ENCODE peak calls at places on chromosomes 2 and 18, in four cellular contexts. U is colonic mucosa, C is neural progenitor cell, M is GM12865. B is an unnamed sample.

GRCh38 chr18:13388586-13389490 is 170.3 kb downstream of the LDLRAD4 start:
- DNase-seq in U (no peak), C (no peak), M (no peak), B (no peak)

GRCh38 chr2:175309799-175310198 is 128.3 kb upstream of the ATP5MC3 start:
- DNase-seq in U (no peak), C (peak), M (peak), B (no peak)

GRCh38 chr18:8978394-8978793 is 124.1 kb upstream of the NDUFV2 start:
- DNase-seq in U (no peak), C (no peak), M (no peak), B (no peak)

GRCh38 chr18:54206447-54206846 is 18.0 kb downstream of the MBD2 start:
- DNase-seq in U (no peak), C (no peak), M (no peak), B (no peak)

GRCh38 chr2:209653164-209653563 is 118.5 kb upstream of the UNC80 start:
- DNase-seq in U (no peak), C (peak), M (no peak), B (no peak)

GRCh38 chr2:238754259-238754658 is 93.6 kb upstream of the TWIST2 start:
- DNase-seq in U (no peak), C (no peak), M (no peak), B (no peak)

GRCh38 chr2:223042704-223043118 is 9.3 kb upstream of the KCNE4 start:
- DNase-seq in U (no peak), C (no peak), M (no peak), B (no peak)

GRCh38 chr2:119723121-119723635 is 36.5 kb upstream of the PTPN4 start:
- DNase-seq in U (no peak), C (peak), M (no peak), B (no peak)

DNA sequence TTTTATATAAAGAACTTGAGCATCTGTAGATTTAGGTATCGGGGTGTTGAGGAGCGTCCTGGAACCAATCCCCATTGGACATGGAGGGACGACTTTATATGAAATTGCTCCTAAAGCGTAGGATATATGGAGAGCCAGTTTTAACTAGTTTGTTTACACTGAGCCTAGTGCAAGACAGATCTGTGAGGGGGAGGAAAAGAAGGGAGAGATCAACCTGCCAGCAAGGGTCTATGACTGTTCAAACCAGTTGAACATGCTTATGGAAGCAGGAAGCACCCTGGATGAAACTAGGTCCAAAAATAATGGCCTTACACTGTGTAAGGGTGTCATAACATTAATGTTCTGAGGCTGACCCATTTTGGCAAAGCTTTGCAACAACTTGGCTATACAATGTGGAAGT is 34.0 kb upstream of the SLC40A1 start:
- DNase-seq in U (no peak), C (no peak), M (no peak), B (no peak)
- H3K4me3 ChIP-seq in U (no peak), C (no peak), M (no peak), B (no peak)

DNA sequence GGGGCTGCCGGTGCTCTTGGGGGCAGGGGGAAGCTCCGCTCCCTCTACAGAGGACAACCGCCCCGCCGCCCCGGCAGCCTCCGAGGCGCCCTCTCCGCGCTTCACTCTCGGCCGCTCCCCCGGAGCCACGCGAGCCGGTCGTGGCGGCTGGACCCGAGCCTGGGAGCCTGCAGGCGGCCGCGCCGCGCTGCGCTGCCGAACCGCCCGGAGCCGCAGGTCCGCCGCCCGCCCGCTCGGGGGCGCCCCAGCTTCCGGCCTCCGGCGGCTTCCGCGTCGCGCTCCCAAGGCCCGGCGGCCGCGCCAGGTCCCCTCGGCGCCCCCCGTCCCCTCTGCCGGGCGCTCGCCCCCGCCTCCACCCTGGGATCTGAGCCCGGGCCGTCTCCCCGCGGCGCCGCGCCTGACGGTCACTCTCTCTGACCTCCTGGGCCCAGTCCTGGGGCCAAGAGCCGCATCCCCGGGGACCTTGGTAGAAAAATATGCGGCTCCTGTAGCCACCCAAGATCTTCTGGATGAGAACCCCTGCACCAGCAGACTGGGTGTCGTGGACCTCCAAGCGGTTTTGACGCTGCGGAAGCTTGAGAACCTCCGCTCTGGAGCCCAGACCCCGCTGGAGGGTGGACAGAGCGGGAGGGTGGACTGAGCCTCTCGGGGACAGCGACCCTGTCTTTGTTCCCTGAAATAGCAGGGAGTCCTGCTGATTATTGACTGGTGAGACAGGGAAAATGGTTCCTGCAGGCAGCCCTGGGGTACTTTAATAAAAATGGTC is 44.3 kb downstream of the SERTAD2 start:
- DNase-seq in U (peak), C (peak), M (peak), B (no peak)
- TF ChIP-seq CTCF in U (no peak), C (peak), M (peak), B (no peak)

DNA sequence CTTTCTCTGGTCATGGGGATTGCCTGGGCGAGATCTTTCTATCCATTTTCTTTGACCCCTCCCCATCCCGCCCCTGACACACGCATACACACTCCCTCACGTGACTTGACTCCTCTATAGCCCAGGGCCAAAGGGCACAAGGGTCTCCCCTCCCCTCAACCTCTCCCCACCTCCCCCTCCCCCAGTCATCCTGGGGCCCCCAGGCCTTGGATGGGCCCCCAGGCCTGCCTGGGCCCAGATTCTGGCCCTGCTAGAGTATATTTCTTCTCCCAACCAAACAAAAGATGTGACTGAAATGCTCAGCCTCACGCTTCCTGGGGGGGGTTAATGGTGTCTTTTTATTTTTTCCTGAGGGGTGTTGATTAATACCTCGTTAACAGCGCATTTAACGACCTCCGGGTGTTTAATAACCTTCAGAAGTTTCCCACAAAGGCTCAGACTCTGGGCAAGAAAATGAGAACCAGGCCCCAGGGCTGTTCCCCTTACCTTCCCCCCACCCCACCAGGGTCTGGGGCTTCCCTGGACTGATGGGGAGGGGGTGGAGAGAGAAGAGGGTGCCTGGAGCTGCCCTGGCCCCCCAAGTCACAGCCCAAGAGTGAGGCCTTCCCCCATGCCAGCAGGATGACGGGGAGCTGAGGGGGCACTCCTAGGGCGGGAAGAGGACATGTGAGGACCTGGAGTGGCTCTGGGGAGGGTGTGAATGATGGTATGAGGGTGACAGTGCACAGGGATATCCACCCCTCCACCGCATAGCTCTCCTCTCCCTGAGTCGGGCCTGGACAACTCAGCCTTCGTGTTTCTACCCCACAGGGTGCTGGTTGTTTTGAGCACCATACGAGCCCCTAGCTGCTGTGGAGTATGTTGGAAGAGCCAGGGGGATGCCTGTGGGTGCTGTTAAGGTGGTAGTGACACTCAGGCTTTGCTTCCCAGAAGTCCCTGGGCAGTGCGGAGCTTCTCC is 3.6 kb downstream of the PKDCC start:
- DNase-seq in U (peak), C (peak), M (no peak), B (no peak)
- H3K4me3 ChIP-seq in U (no peak), C (peak), M (no peak), B (no peak)

GRCh38 chr2:235496239-235496621 is 2.4 kb downstream of the AGAP1 start:
- DNase-seq in U (no peak), C (no peak), M (no peak), B (no peak)

GRCh38 chr2:235495373-235496238 is 1.8 kb downstream of the AGAP1 start:
- DNase-seq in U (no peak), C (peak), M (no peak), B (no peak)

GRCh38 chr2:235498556-235499305 is 4.9 kb downstream of the AGAP1 start:
- DNase-seq in U (no peak), C (peak), M (no peak), B (no peak)

GRCh38 chr2:235494716-235495372 is 1.0 kb downstream of the AGAP1 start:
- DNase-seq in U (no peak), C (peak), M (no peak), B (no peak)

DNA sequence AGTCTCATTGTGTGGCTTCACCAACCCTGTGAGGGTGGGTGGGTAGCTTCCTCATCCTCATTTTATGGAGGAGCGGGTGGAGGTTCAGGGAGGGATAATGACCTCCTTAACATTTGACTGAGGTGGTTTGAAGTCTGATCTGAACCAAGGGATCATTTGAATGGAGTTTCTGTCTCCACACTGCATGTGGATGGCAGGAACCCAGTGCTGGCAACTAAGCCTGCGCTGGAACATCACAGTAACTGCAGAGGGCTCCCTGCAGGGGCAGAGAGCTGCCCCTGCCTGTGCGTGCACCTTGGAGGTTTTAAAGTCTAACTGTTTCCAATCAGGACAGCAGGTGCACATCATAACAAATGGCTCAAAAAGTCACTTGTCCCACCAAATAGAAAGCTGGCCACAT is 3.3 kb downstream of the AGAP1 start:
- DNase-seq in U (no peak), C (no peak), M (no peak), B (no peak)
- TF ChIP-seq CTCF in U (no peak), C (no peak), M (no peak), B (no peak)

GRCh38 chr2:8535821-8536685 is 145.8 kb upstream of the ID2 start:
- DNase-seq in U (no peak), C (no peak), M (no peak), B (no peak)

GRCh38 chr2:8535398-8535755 is 146.5 kb upstream of the ID2 start:
- DNase-seq in U (no peak), C (no peak), M (no peak), B (no peak)

GRCh38 chr2:8533923-8534322 is 147.9 kb upstream of the ID2 start:
- DNase-seq in U (no peak), C (no peak), M (no peak), B (no peak)

GRCh38 chr2:8534729-8535397 is 147.0 kb upstream of the ID2 start:
- DNase-seq in U (peak), C (no peak), M (no peak), B (no peak)

DNA sequence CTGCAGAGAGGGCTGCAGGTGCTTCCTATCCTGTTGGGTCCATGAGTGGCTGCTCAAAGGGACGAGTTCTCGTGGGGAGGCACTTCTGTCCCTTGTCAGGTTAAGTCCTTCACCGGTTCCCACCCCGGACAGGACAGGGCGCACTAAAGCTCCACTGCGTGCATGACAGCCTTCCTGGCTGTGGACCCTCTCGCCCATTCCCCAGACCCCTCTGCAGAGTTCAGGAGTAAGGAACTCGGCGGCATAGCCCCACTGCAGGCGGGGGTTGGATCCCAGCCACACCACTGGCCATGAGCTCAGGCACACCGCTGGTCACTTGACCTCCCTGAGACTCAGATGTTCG is 147.5 kb upstream of the ID2 start:
- DNase-seq in U (no peak), C (no peak), M (no peak), B (no peak)
- H3K4me3 ChIP-seq in U (no peak), C (no peak), M (no peak), B (no peak)

GRCh38 chr2:144451443-144451842 is 68.5 kb downstream of the ZEB2 start:
- DNase-seq in U (no peak), C (no peak), M (no peak), B (no peak)

GRCh38 chr2:144447535-144447934 is 72.4 kb downstream of the ZEB2 start:
- DNase-seq in U (no peak), C (no peak), M (no peak), B (no peak)

GRCh38 chr2:144446136-144446535 is 73.8 kb downstream of the ZEB2 start:
- DNase-seq in U (no peak), C (no peak), M (no peak), B (no peak)

GRCh38 chr2:144448389-144449027 is 71.4 kb downstream of the ZEB2 start:
- DNase-seq in U (no peak), C (no peak), M (no peak), B (no peak)

DNA sequence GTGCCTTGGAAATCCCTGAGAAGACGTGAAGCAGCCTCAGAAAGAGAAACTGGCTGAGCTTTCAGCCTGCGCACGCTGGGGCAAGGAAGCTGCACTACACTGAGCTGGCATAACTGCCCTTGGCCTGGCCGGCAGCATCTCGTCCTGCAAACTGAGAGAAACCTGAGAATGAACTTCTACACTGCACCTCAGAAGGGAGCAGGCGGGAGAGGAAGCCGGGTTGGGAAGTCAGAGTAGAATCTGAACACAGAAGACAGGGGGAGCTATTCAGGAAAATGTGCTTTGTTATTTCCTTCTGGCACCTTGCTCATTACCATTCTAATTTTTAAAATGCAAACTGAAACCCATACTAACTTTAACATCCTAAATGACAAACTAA is 70.9 kb downstream of the ZEB2 start:
- DNase-seq in U (no peak), C (no peak), M (peak), B (no peak)
- TF ChIP-seq CTCF in U (peak), C (peak), M (peak), B (peak)

B was measured in HFF-Myc.